ENCODE peak calls at places on chromosomes 4 and X, in seven cellular contexts. O is GM12864, D is left lung, P is brain microvascular endothelial cell, A is fibroblast of mammary gland, R is coronary artery, G is H1. Y is an unnamed sample.

GRCh38 chr4:102578819-102579218 is 77.7 kb downstream of the NFKB1 start:
- DNase-seq in O (no peak), D (no peak), P (no peak), A (no peak), R (no peak), G (peak; percentile 44), Y (no peak)

GRCh38 chrX:152600853-152601635 is 36.7 kb upstream of the GABRQ start:
- DNase-seq in O (no peak), D (no peak), P (peak; percentile 1), A (no peak), R (no peak), G (no peak), Y (no peak)

GRCh38 chrX:97806238-97806637 is 922.5 kb downstream of the RPA4 start:
- DNase-seq in O (no peak), D (no peak), P (no peak), A (peak; percentile 24), R (no peak), G (no peak), Y (no peak)

GRCh38 chrX:34778961-34779360 is 121.9 kb upstream of the TMEM47 start:
- DNase-seq in O (no peak), D (no peak), P (peak; percentile 65), A (peak; percentile 76), R (no peak), G (no peak), Y (no peak)

GRCh38 chrX:149006235-149006634 is 498.9 kb downstream of the IDS start:
- DNase-seq in O (no peak), D (no peak), P (no peak), A (no peak), R (no peak), G (no peak), Y (no peak)

GRCh38 chr4:102734591-102735385 is 26.0 kb downstream of the MANBA start:
- DNase-seq in O (peak; percentile 36), D (no peak), P (peak; percentile 37), A (peak; percentile 53), R (no peak), G (no peak), Y (peak; percentile 64)

GRCh38 chr4:153759407-153760226 is at the start of gene RNF175:
- DNase-seq in O (no peak), D (peak; percentile 85), P (no peak), A (no peak), R (no peak), G (no peak), Y (no peak)

GRCh38 chrX:132623307-132623706 is 134.5 kb upstream of the MBNL3 start:
- DNase-seq in O (no peak), D (no peak), P (no peak), A (no peak), R (no peak), G (no peak), Y (no peak)

GRCh38 chrX:115972717-115973116 is 197.8 kb upstream of the AGTR2 start:
- DNase-seq in O (no peak), D (no peak), P (no peak), A (peak; percentile 29), R (no peak), G (no peak), Y (no peak)

GRCh38 chrX:84187501-84188319 is at the start of gene RPS6KA6:
- DNase-seq in O (no peak), D (peak; percentile 68), P (no peak), A (peak; percentile 30), R (peak; percentile 71), G (no peak), Y (peak; percentile 39)

GRCh38 chrX:138930546-138930945 is 219.0 kb upstream of the FGF13 start:
- DNase-seq in O (no peak), D (no peak), P (no peak), A (no peak), R (no peak), G (no peak), Y (no peak)

GRCh38 chr4:32864713-32865351 is 2144.7 kb downstream of the PCDH7 start:
- DNase-seq in O (no peak), D (no peak), P (no peak), A (peak; percentile 16), R (no peak), G (no peak), Y (no peak)

GRCh38 chr4:74023709-74024108 is 14.8 kb downstream of the CXCL3 start:
- DNase-seq in O (no peak), D (no peak), P (no peak), A (no peak), R (no peak), G (no peak), Y (no peak)

GRCh38 chr4:110666030-110666429 is 43.2 kb upstream of the PITX2 start:
- DNase-seq in O (no peak), D (no peak), P (no peak), A (no peak), R (no peak), G (no peak), Y (no peak)

GRCh38 chr4:119087121-119087520 is 48.5 kb upstream of the MYOZ2 start:
- DNase-seq in O (no peak), D (no peak), P (no peak), A (peak; percentile 53), R (no peak), G (no peak), Y (no peak)

GRCh38 chr4:78083035-78083434 is 25.9 kb downstream of the FRAS1 start:
- DNase-seq in O (no peak), D (no peak), P (no peak), A (no peak), R (no peak), G (no peak), Y (no peak)

GRCh38 chr4:180798016-180798574 is 1445.1 kb upstream of the TENM3 start:
- DNase-seq in O (no peak), D (no peak), P (no peak), A (no peak), R (no peak), G (no peak), Y (no peak)

GRCh38 chr4:52546449-52546848 is 112.7 kb downstream of the USP46 start:
- DNase-seq in O (no peak), D (no peak), P (no peak), A (no peak), R (no peak), G (no peak), Y (no peak)

GRCh38 chr4:52548818-52549570 is 110.1 kb downstream of the USP46 start:
- DNase-seq in O (no peak), D (no peak), P (no peak), A (no peak), R (no peak), G (no peak), Y (no peak)

GRCh38 chr4:52550186-52550585 is 108.9 kb downstream of the USP46 start:
- DNase-seq in O (no peak), D (no peak), P (no peak), A (no peak), R (no peak), G (no peak), Y (no peak)

GRCh38 chr4:52545099-52546069 is 113.7 kb downstream of the USP46 start:
- DNase-seq in O (peak; percentile 3), D (peak; percentile 56), P (peak; percentile 70), A (peak; percentile 69), R (peak; percentile 79), G (peak; percentile 39), Y (peak; percentile 72)
- TF ChIP-seq CTCF in O (peak; percentile 98), D (peak; percentile 87), P (peak; percentile 98), A (peak; percentile 99), R (peak; percentile 94), G (peak; percentile 84), Y (peak; percentile 92)

GRCh38 chr4:3323071-3323481 is 30.3 kb downstream of the RGS12 start:
- DNase-seq in O (no peak), D (no peak), P (no peak), A (no peak), R (peak; percentile 62), G (no peak), Y (no peak)

GRCh38 chr4:3322059-3322550 is 29.3 kb downstream of the RGS12 start:
- DNase-seq in O (no peak), D (no peak), P (peak; percentile 27), A (peak; percentile 41), R (peak; percentile 65), G (no peak), Y (no peak)

GRCh38 chr4:3321295-3321889 is 28.6 kb downstream of the RGS12 start:
- DNase-seq in O (no peak), D (no peak), P (no peak), A (peak; percentile 56), R (peak; percentile 71), G (no peak), Y (no peak)

GRCh38 chr4:3320361-3321023 is 27.7 kb downstream of the RGS12 start:
- DNase-seq in O (no peak), D (no peak), P (no peak), A (no peak), R (peak; percentile 62), G (no peak), Y (no peak)

DNA sequence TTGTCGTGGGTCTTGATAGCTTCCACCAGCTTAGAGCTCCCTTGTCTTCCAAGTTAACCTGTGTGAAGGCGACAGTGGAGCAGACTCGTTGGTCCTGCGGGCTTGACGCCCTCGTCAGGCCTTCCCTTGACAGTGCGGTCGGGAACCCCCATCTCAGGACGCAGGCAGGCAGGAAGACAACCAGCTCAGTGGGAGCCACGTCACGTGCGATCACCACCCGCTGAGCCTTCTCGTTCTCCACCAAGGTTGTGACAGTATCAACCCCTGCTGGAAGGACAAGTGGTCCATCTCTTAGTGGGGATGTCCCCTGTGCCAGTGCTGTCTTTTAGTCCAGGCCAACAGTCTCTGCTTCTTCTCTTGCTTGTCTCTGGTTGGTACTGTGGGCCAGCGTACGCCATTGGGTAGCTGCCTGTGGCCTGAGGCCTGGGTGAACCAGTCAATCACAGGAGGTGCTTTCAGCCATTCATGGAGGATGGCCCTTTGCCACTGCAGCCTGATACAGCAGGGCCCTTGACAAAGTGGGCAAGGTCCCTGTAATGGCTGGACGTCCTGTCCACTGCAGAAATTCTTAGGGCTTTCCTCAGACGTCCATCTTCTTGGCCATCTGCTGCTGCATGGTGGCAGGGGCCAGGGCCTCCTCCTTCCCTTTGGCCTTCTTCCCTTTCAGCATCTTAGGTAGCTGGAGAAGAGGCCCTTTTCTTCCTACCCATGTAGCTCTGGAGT is 31.4 kb downstream of the RGS12 start:
- DNase-seq in O (no peak), D (peak; percentile 49), P (no peak), A (no peak), R (peak; percentile 54), G (peak; percentile 49), Y (no peak)
- TF ChIP-seq CTCF in O (no peak), D (no peak), P (no peak), A (no peak), R (no peak), G (peak; percentile 61), Y (no peak)

GRCh38 chrX:71616672-71617529 is 1.4 kb downstream of the CXCR3 start:
- DNase-seq in O (no peak), D (no peak), P (no peak), A (no peak), R (no peak), G (no peak), Y (peak; percentile 33)
- TF ChIP-seq CTCF in O (no peak), D (no peak), P (no peak), A (no peak), R (no peak), G (no peak), Y (no peak)

DNA sequence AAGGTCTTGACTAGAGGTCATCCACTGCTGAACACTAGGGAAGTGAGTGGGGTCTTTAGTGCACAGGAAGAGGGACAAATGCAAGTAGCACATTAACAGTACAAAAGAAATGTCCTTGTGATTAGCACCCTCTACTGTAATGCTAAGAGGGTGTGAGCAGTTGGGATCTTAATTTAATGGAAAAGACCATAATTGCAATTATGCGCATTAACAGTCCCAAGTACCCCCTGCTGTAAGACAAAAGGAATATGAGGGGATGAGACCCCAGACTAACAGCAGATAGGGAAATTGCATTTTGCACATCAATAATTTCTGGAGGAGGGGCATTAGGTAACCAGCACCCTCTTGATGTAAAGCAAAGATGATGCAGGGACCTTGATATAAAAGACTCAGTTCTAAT is 285.0 kb downstream of the CHIC1 start:
- DNase-seq in O (no peak), D (no peak), P (no peak), A (no peak), R (no peak), G (no peak), Y (no peak)
- TF ChIP-seq CTCF in O (no peak), D (no peak), P (no peak), A (no peak), R (no peak), G (no peak), Y (no peak)